ENCODE peak calls at places on chromosome 3, in four cellular contexts. One of them, this sample, is unnamed.

GRCh38 chr3:143337387-143337786 is 217.8 kb downstream of the CHST2 start:
- DNase-seq in body of pancreas: no peak
- DNase-seq in ovary: no peak
- DNase-seq in OCI-LY7: no peak
- DNase-seq in this sample: no peak

GRCh38 chr3:150177673-150178378 is 207.1 kb upstream of the PFN2 start:
- DNase-seq in body of pancreas: no peak
- DNase-seq in ovary: no peak
- DNase-seq in OCI-LY7: no peak
- DNase-seq in this sample: peak; percentile 19

GRCh38 chr3:52218026-52218425 is 7.4 kb downstream of the TLR9 start:
- DNase-seq in body of pancreas: no peak
- DNase-seq in ovary: no peak
- DNase-seq in OCI-LY7: no peak
- DNase-seq in this sample: no peak

GRCh38 chr3:39460677-39461076 is 6.8 kb upstream of the MOBP start:
- DNase-seq in body of pancreas: no peak
- DNase-seq in ovary: no peak
- DNase-seq in OCI-LY7: no peak
- DNase-seq in this sample: no peak

GRCh38 chr3:33146791-33147445 is 33.1 kb downstream of the CRTAP start:
- DNase-seq in body of pancreas: no peak
- DNase-seq in ovary: no peak
- DNase-seq in OCI-LY7: no peak
- DNase-seq in this sample: no peak

GRCh38 chr3:150449169-150449721 is 41.1 kb downstream of the TSC22D2 start:
- DNase-seq in body of pancreas: no peak
- DNase-seq in ovary: no peak
- DNase-seq in OCI-LY7: no peak
- DNase-seq in this sample: peak; percentile 63

GRCh38 chr3:52479037-52479875 is 15.9 kb upstream of the STAB1 start:
- DNase-seq in body of pancreas: no peak
- DNase-seq in ovary: no peak
- DNase-seq in OCI-LY7: no peak
- DNase-seq in this sample: no peak

GRCh38 chr3:169133178-169134161 is 530.0 kb downstream of the MECOM start:
- DNase-seq in body of pancreas: no peak
- DNase-seq in ovary: no peak
- DNase-seq in OCI-LY7: no peak
- DNase-seq in this sample: peak; percentile 58

GRCh38 chr3:152229692-152230091 is 39.0 kb upstream of the MBNL1 start:
- DNase-seq in body of pancreas: no peak
- DNase-seq in ovary: no peak
- DNase-seq in OCI-LY7: no peak
- DNase-seq in this sample: no peak

GRCh38 chr3:111619833-111620232 is 24.7 kb upstream of the ZBED2 start:
- DNase-seq in body of pancreas: no peak
- DNase-seq in ovary: no peak
- DNase-seq in OCI-LY7: no peak
- DNase-seq in this sample: no peak

GRCh38 chr3:64108784-64109317 is 85.6 kb upstream of the PSMD6 start:
- DNase-seq in body of pancreas: no peak
- DNase-seq in ovary: no peak
- DNase-seq in OCI-LY7: no peak
- DNase-seq in this sample: no peak

GRCh38 chr3:24299801-24300626 is 194.6 kb downstream of the THRB start:
- DNase-seq in body of pancreas: no peak
- DNase-seq in ovary: no peak
- DNase-seq in OCI-LY7: no peak
- DNase-seq in this sample: peak; percentile 92

GRCh38 chr3:12948371-12948770 is 107.0 kb upstream of the RPL32 start:
- DNase-seq in body of pancreas: no peak
- DNase-seq in ovary: no peak
- DNase-seq in OCI-LY7: no peak
- DNase-seq in this sample: no peak

GRCh38 chr3:148710665-148711064 is 13.0 kb downstream of the AGTR1 start:
- DNase-seq in body of pancreas: no peak
- DNase-seq in ovary: no peak
- DNase-seq in OCI-LY7: no peak
- DNase-seq in this sample: no peak

GRCh38 chr3:155462672-155463071 is 169.2 kb upstream of the STRIT1 start:
- DNase-seq in body of pancreas: no peak
- DNase-seq in ovary: no peak
- DNase-seq in OCI-LY7: no peak
- DNase-seq in this sample: no peak

GRCh38 chr3:183524476-183524875 is 31.0 kb downstream of the KLHL6 start:
- DNase-seq in body of pancreas: no peak
- DNase-seq in ovary: no peak
- DNase-seq in OCI-LY7: no peak
- DNase-seq in this sample: no peak
- H3K36me3 ChIP-seq in body of pancreas: no peaks in the 10 kb centered on the region
- H3K36me3 ChIP-seq in ovary: no peaks in the 10 kb centered on the region
- H3K36me3 ChIP-seq in OCI-LY7: peaks cover 96% of the 10 kb centered on the region
- H3K36me3 ChIP-seq in this sample: no peaks in the 10 kb centered on the region

GRCh38 chr3:171526146-171526545 is 65.9 kb upstream of the TNIK start:
- DNase-seq in body of pancreas: no peak
- DNase-seq in ovary: no peak
- DNase-seq in OCI-LY7: no peak
- DNase-seq in this sample: no peak
- H3K36me3 ChIP-seq in body of pancreas: no peaks in the 10 kb centered on the region
- H3K36me3 ChIP-seq in ovary: no peaks in the 10 kb centered on the region
- H3K36me3 ChIP-seq in OCI-LY7: no peaks in the 10 kb centered on the region
- H3K36me3 ChIP-seq in this sample: no peaks in the 10 kb centered on the region

GRCh38 chr3:17162116-17162515 is 277.4 kb downstream of the PLCL2 start:
- DNase-seq in body of pancreas: no peak
- DNase-seq in ovary: no peak
- DNase-seq in OCI-LY7: no peak
- DNase-seq in this sample: no peak
- H3K36me3 ChIP-seq in body of pancreas: no peaks in the 10 kb centered on the region
- H3K36me3 ChIP-seq in ovary: no peaks in the 10 kb centered on the region
- H3K36me3 ChIP-seq in OCI-LY7: peaks cover 33% of the 10 kb centered on the region
- H3K36me3 ChIP-seq in this sample: peaks cover 8% of the 10 kb centered on the region

DNA sequence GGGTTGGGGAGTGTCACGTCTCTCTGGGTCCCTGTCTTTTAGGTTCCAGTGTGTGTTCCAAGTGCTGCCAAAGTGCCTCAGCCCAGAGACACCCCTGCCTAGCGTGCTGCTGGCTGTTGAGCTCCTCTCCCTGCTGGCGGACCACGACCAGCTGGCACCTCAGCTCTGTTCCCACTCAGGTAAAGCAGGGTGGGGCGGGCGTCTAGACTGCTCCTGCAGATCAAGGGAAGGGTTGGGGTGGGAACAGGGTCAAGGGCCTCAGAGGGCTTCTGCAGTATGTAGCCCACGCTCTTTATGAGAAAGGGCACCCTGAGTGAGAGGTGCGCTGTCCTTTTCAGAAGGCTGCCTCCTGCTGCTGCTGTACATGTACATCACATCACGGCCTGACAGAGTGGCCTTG is 17.2 kb downstream of the ATRIP start:
- DNase-seq in body of pancreas: no peak
- DNase-seq in ovary: no peak
- DNase-seq in OCI-LY7: no peak
- DNase-seq in this sample: no peak
- H3K36me3 ChIP-seq in body of pancreas: peaks cover 10% of the 10 kb centered on the region
- H3K36me3 ChIP-seq in ovary: no peaks in the 10 kb centered on the region
- H3K36me3 ChIP-seq in OCI-LY7: peaks cover 58% of the 10 kb centered on the region
- H3K36me3 ChIP-seq in this sample: peaks cover 15% of the 10 kb centered on the region

This sample was measured in cardiac muscle cell.